ENCODE peak calls at places on chromosomes 6 and 20, in ten cellular contexts. K is suprapubic skin, D is endothelial cell of umbilical vein, G is GM23338, O is stomach, J is HepG2, Y is HCT116, I is transverse colon, C is Panc1, H is spleen. T is an unnamed sample.

GRCh38 chr6:161584051-161584450 is 310.2 kb upstream of the AGPAT4 start:
- DNase-seq in H (no peak), J (no peak), Y (no peak), G (no peak), I (no peak), C (no peak), O (no peak), K (no peak), D (no peak), T (no peak)

GRCh38 chr6:79138146-79138545 is 60.1 kb upstream of the PHIP start:
- DNase-seq in C (no peak), Y (no peak), G (no peak), I (no peak), D (no peak), H (no peak), J (no peak), K (no peak), O (no peak), T (no peak)

GRCh38 chr20:19761853-19762252 is 3.8 kb downstream of the RIN2 start:
- DNase-seq in I (no peak), H (no peak), Y (no peak), O (no peak), J (no peak), K (no peak), G (no peak), C (no peak), D (no peak), T (no peak)

GRCh38 chr6:114432380-114432779 is 89.6 kb upstream of the HS3ST5 start:
- DNase-seq in D (no peak), I (no peak), K (no peak), G (no peak), C (no peak), O (no peak), J (no peak), H (no peak), Y (no peak), T (no peak)

GRCh38 chr20:18986895-18987580 is 173.5 kb downstream of the SCP2D1 start:
- DNase-seq in D (no peak), J (no peak), H (no peak), I (no peak), C (no peak), G (no peak), O (no peak), K (no peak), Y (no peak), T (no peak)

GRCh38 chr6:150271501-150272263 is 97.1 kb upstream of the IYD start:
- DNase-seq in I (no peak), C (no peak), J (no peak), D (no peak), H (no peak), K (no peak), G (no peak), O (no peak), Y (no peak), T (no peak)

GRCh38 chr6:168308390-168309144 is 11.0 kb downstream of the DACT2 start:
- DNase-seq in G (no peak), D (no peak), H (no peak), I (no peak), O (no peak), Y (no peak), J (no peak), C (no peak), K (no peak), T (no peak)

GRCh38 chr20:32762754-32763201 is 593 bp downstream of the DNMT3B start:
- DNase-seq in G (no peak), H (no peak), J (no peak), D (no peak), O (no peak), C (no peak), K (no peak), Y (no peak), I (no peak), T (no peak)

GRCh38 chr20:62183426-62184142 is 756 bp downstream of the MTG2 start:
- DNase-seq in G (peak), H (peak), J (no peak), O (no peak), I (no peak), Y (no peak), K (no peak), C (no peak), D (peak), T (no peak)

GRCh38 chr6:121932071-121933009 is 467.1 kb upstream of the HSF2 start:
- DNase-seq in J (peak), H (no peak), G (peak), Y (peak), K (peak), I (no peak), C (peak), O (no peak), D (peak), T (no peak)

GRCh38 chr6:90146914-90147668 is 149.6 kb downstream of the BACH2 start:
- DNase-seq in J (no peak), C (no peak), G (no peak), D (no peak), I (no peak), H (no peak), Y (no peak), O (no peak), K (no peak), T (no peak)

GRCh38 chr20:56247954-56248782 is at the start of gene MC3R:
- DNase-seq in H (no peak), O (peak), J (peak), Y (peak), G (peak), C (peak), D (peak), I (peak), K (no peak), T (peak)

GRCh38 chr20:49748525-49748838 is 34.8 kb upstream of the B4GALT5 start:
- DNase-seq in C (no peak), Y (no peak), K (no peak), D (no peak), G (no peak), J (no peak), I (no peak), O (no peak), H (no peak), T (no peak)

GRCh38 chr6:81896561-81896960 is 144.1 kb upstream of the TENT5A start:
- DNase-seq in C (no peak), H (no peak), Y (no peak), D (no peak), J (no peak), K (no peak), O (no peak), I (no peak), G (no peak), T (no peak)

GRCh38 chr6:47195251-47195650 is 114.5 kb downstream of the TNFRSF21 start:
- DNase-seq in J (no peak), O (no peak), K (no peak), I (peak), D (peak), G (no peak), C (no peak), Y (no peak), H (no peak), T (no peak)

GRCh38 chr6:107662333-107662732 is 161.8 kb downstream of the SCML4 start:
- DNase-seq in G (no peak), O (no peak), H (no peak), I (no peak), K (no peak), D (no peak), C (no peak), Y (no peak), J (no peak), T (no peak)

GRCh38 chr6:152295346-152295745 is 341.8 kb downstream of the SYNE1 start:
- DNase-seq in D (no peak), C (no peak), J (no peak), Y (no peak), G (no peak), K (no peak), O (no peak), I (no peak), H (no peak), T (no peak)

DNA sequence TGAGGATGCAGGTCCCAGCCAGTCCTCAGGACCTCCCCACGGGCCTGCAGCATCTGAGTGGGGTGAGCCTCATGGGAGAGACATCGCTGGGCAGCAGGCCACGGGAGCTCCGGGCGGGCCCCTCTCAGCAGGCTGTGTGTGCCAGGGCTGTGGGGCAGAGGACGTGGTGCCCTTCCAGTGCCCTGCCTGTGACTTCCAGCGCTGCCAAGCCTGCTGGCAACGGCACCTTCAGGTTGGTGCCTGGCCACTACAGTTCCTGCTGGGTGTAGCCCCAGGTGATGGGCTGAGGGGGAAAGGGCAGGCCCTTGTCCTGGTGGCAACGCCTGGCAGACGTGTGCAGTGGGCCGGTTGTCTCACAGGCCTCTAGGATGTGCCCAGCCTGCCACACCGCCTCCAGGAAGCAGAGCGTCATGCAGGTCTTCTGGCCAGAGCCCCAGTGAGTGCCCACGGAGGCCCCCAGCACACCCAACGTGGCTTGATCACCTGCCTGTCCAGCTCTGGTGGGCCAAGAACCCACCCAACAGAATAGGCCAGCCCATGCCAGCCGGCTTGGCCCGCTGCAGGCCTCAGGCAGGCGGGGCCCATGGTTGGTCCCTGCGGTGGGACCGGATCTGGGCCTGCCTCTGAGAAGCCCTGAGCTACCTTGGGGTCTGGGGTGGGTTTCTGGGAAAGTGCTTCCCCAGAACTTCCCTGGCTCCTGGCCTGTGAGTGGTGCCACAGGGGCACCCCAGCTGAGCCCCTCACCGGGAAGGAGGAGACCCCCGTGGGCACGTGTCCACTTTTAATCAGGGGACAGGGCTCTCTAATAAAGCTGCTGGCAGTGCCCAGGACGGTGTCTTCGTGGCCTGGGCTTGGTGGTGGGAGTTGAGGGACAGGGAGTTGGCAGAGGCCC is 787 bp upstream of the TNFRSF6B start:
- DNase-seq in C (no peak), I (no peak), K (peak), Y (no peak), D (no peak), O (peak), J (no peak), H (no peak), G (no peak), T (no peak)
- TF ChIP-seq POLR2AphosphoS5 in C (peak), I (no peak), K (no peak), Y (no peak), D (no peak), O (no peak), J (no peak), H (peak), G (no peak), T (no peak)

GRCh38 chr6:132058975-132059374 is 107.8 kb upstream of the CCN2 start:
- DNase-seq in O (no peak), I (no peak), H (no peak), G (no peak), Y (no peak), C (no peak), J (no peak), K (peak), D (no peak), T (no peak)
- TF ChIP-seq POLR2AphosphoS5 in O (no peak), I (no peak), H (no peak), G (no peak), Y (no peak), C (no peak), J (no peak), K (no peak), D (no peak), T (no peak)

GRCh38 chr6:30325873-30326445 is 768 bp upstream of the TRIM39 start:
- DNase-seq in H (no peak), K (peak), D (no peak), J (no peak), G (peak), I (no peak), Y (peak), O (no peak), C (peak), T (no peak)
- TF ChIP-seq POLR2AphosphoS5 in H (no peak), K (no peak), D (no peak), J (no peak), G (peak), I (no peak), Y (no peak), O (no peak), C (no peak), T (no peak)

GRCh38 chr6:35727206-35727934 is 9.5 kb upstream of the ARMC12 start:
- DNase-seq in D (peak), G (peak), K (peak), O (peak), Y (no peak), I (peak), H (no peak), J (peak), C (no peak), T (peak)
- TF ChIP-seq POLR2AphosphoS5 in D (no peak), G (peak), K (peak), O (no peak), Y (peak), I (no peak), H (no peak), J (peak), C (no peak), T (peak)

T was measured in breast epithelium.